ENCODE peak calls at places on chromosome 5, in nine cellular contexts. V is HL-60, X is kidney epithelial cell, K is astrocyte, A is AG10803, M is MCF 10A, P is heart left ventricle, J is endothelial cell, Z is tibial nerve. Y is an unnamed sample.

GRCh38 chr5:72314571-72315172 is 5.4 kb downstream of the MRPS27 start:
- DNase-seq in J (no peak), K (peak), V (peak), Z (no peak), M (peak), A (peak), X (no peak), P (no peak), Y (no peak)

GRCh38 chr5:65771266-65771665 is 49.3 kb downstream of the NLN start:
- DNase-seq in Z (no peak), J (no peak), P (no peak), X (no peak), K (no peak), V (no peak), M (no peak), A (no peak), Y (no peak)

GRCh38 chr5:170528976-170529375 is 25.2 kb downstream of the KCNIP1 start:
- DNase-seq in M (no peak), Z (no peak), P (no peak), V (no peak), A (no peak), K (no peak), J (no peak), X (no peak), Y (no peak)

GRCh38 chr5:96582343-96582742 is 79.8 kb upstream of the CAST start:
- DNase-seq in Z (no peak), X (peak), A (no peak), K (peak), M (no peak), P (no peak), J (no peak), V (no peak), Y (no peak)

GRCh38 chr5:126811515-126812198 is 34.7 kb downstream of the LMNB1 start:
- DNase-seq in X (no peak), M (no peak), A (peak), Z (no peak), K (peak), V (no peak), J (no peak), P (no peak), Y (no peak)

GRCh38 chr5:126055348-126055729 is 367.9 kb upstream of the GRAMD2B start:
- DNase-seq in A (no peak), V (no peak), Z (no peak), J (no peak), K (no peak), X (no peak), M (no peak), P (no peak), Y (no peak)

GRCh38 chr5:42423285-42424152 is at the start of gene GHR:
- DNase-seq in X (peak), P (peak), K (peak), A (peak), V (peak), Z (peak), J (peak), M (peak), Y (peak)

GRCh38 chr5:103923616-103924168 is 361.1 kb upstream of the NUDT12 start:
- DNase-seq in X (no peak), M (no peak), A (no peak), J (no peak), V (no peak), Z (no peak), K (no peak), P (no peak), Y (no peak)

GRCh38 chr5:12413585-12413984 is 509.3 kb upstream of the CTNND2 start:
- DNase-seq in P (no peak), A (no peak), V (no peak), M (no peak), Z (no peak), X (no peak), K (no peak), J (no peak), Y (no peak)

GRCh38 chr5:9924614-9925013 is 294.5 kb upstream of the TAS2R1 start:
- DNase-seq in A (peak), X (peak), V (peak), P (no peak), K (peak), Z (no peak), J (no peak), M (peak), Y (peak)

GRCh38 chr5:40486437-40487270 is 193.1 kb upstream of the PTGER4 start:
- DNase-seq in J (no peak), M (no peak), Z (no peak), X (no peak), K (peak), P (no peak), A (no peak), V (peak), Y (no peak)

DNA sequence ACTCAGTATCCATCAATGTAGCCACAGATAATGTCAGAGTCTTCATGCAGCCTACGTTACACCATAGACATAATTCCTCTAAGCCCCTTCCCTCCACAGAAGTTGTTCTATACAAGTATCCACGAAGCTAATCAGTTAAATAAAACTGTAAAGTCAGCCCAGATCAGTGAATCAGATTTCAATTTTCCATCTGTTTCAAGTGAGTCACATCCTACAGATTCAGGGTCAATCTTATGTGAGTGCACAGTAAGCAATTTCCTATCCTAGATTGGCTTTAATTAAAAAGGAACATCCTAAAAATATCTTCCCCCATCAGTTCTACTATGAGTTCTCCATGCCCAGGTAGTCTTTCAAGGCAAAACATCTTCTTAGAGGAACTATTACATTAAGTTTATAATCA is 402.5 kb downstream of the EFNA5 start:
- DNase-seq in J (no peak), V (no peak), P (no peak), M (no peak), Z (no peak), X (no peak), A (no peak), K (peak), Y (no peak)
- TF ChIP-seq CTCF in J (no peak), V (no peak), P (no peak), M (no peak), Z (no peak), X (no peak), A (no peak), K (no peak), Y (no peak)

DNA sequence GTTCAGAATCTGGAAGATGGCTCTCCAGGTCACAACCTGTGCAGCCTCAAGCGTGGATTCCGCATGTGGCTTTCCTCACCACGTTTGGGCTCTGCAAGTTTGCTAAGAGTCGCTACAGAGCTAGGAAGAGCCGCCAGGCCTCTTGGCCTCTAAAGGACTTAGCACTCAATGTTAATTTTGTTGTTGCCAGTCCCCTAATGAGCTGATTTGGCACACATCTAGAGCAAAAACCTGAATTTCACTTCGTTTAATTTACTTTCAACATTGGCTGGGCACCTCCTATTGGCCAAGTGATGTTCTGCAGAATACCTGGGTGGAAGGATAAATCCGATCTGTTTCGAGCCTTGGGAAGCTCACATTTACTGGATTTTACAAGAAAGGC is 65.8 kb upstream of the UNC5A start:
- DNase-seq in X (no peak), Z (no peak), J (no peak), K (no peak), M (peak), V (no peak), A (no peak), P (no peak), Y (no peak)
- TF ChIP-seq CTCF in X (peak), Z (no peak), J (peak), K (peak), M (no peak), V (no peak), A (peak), P (peak), Y (peak)

DNA sequence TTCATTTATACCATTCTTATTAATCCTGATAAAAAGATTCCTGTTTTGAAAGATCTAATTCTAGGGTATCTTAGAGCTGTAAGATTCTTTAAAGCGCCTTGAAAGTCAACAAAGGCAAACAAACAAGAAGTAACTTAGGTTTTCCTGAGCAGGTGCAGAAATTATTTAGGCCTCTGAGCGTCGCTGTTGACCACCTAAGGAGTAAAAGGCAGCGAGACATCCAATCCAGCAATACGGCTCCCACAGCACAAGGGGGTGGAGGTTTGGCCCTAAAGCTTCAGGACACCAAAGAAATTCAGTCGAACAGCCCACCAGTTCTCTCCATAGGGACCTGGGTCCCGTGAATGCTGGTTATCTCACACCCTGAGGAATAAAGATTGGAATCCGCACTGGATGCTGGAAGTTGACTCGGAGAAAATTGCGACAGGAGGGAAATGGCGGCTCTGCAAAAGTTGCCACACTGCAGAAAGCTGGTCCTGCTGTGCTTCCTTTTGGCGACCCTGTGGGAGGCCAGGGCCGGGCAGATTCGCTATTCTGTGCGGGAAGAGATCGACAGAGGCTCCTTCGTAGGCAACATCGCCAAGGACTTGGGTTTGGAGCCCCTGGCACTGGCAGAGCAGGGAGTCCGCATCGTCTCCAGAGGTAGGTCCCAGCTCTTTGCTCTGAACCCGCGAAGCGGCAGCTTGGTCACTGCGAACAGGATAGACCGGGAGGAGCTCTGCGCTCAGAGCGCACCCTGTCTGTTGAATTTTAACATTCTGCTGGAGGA is at the start of gene PCDHGA2:
- DNase-seq in X (no peak), M (peak), V (no peak), K (peak), P (no peak), Z (no peak), A (peak), J (no peak), Y (no peak)
- TF ChIP-seq CTCF in X (peak), M (peak), V (no peak), K (peak), P (peak), Z (peak), A (peak), J (no peak), Y (peak)

GRCh38 chr5:2207966-2208544 is 325.3 kb upstream of the IRX4 start:
- DNase-seq in K (no peak), Z (no peak), P (no peak), V (no peak), M (peak), J (peak), X (no peak), A (peak), Y (no peak)
- TF ChIP-seq CTCF in K (no peak), Z (no peak), P (peak), V (no peak), M (peak), J (no peak), X (peak), A (peak), Y (no peak)

GRCh38 chr5:119255571-119256356 is 100.1 kb upstream of the TNFAIP8 start:
- DNase-seq in K (no peak), J (no peak), M (peak), A (no peak), Z (no peak), X (no peak), V (no peak), P (no peak), Y (no peak)
- TF ChIP-seq CTCF in K (no peak), J (no peak), M (peak), A (no peak), Z (no peak), X (no peak), V (no peak), P (peak), Y (peak)

DNA sequence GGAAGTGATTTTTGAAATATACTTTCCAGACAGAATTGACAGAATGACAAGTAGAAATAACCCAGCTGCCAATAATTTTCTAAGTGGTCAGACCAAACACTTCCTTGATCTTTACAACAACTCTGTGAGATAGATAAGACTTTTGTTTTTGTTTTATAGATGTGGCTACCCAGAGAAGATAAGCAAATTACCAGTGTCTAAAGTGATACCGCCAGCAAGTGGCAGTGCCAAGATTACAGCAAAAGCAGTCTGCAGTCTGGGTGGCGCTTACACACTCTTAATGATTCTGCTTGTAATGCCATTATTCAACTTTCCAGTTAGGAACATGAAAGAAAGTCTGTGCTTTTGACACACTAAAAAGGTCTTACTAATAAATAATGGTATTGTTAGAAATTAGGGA is 92.1 kb downstream of the HCN1 start:
- DNase-seq in M (no peak), V (no peak), J (no peak), A (no peak), P (no peak), K (no peak), X (no peak), Z (no peak), Y (no peak)
- TF ChIP-seq CTCF in M (no peak), V (no peak), J (no peak), A (no peak), P (no peak), K (no peak), X (no peak), Z (no peak), Y (no peak)

GRCh38 chr5:167241436-167242067 is 1049.9 kb upstream of the WWC1 start:
- DNase-seq in V (no peak), K (no peak), A (no peak), J (no peak), Z (no peak), X (no peak), P (no peak), M (no peak), Y (no peak)

GRCh38 chr5:167248262-167248661 is 1043.2 kb upstream of the WWC1 start:
- DNase-seq in K (no peak), P (no peak), J (no peak), V (no peak), X (no peak), Z (no peak), M (no peak), A (no peak), Y (no peak)

GRCh38 chr5:167245871-167246270 is 1045.6 kb upstream of the WWC1 start:
- DNase-seq in Z (no peak), K (no peak), V (no peak), P (no peak), M (peak), X (no peak), A (no peak), J (no peak), Y (no peak)

DNA sequence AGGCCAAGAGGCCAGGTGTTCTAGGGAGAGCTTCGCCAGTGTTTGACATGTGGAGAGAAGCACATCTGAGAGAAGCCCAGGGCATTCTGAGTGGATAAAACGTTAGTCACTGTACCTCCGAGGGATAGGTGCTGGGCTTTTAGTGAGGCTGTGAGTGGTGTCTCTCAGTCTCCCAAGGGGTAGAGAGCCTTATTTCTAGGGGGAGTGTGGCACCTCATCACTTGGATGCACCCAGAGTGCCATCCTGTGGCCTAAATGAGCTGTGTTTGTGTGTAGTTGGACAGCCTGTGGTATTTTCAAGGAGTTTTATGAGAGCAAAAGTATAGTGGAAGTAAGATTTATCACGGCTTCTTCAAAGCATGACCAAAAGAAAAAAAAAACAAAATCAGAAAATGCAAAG is 1046.9 kb upstream of the WWC1 start:
- DNase-seq in M (peak), A (no peak), X (no peak), V (no peak), K (no peak), P (no peak), J (peak), Z (no peak), Y (no peak)
- TF ChIP-seq CTCF in M (peak), A (peak), X (no peak), V (no peak), K (peak), P (no peak), J (no peak), Z (no peak), Y (peak)

GRCh38 chr5:75331095-75332090 is 5.6 kb upstream of the HMGCR start:
- DNase-seq in K (no peak), P (no peak), V (no peak), Z (no peak), J (no peak), A (no peak), X (no peak), M (no peak), Y (no peak)
- TF ChIP-seq CTCF in K (no peak), P (no peak), V (no peak), Z (peak), J (no peak), A (no peak), X (no peak), M (no peak), Y (no peak)